ENCODE peak calls at places on chromosome 18, in seven cellular contexts. Z, U, I, P, J, E and H are unnamed samples.

GRCh38 chr18:79484661-79485621 is 89.2 kb downstream of the NFATC1 start:
- DNase-seq in Z (peak; percentile 99), U (no peak), I (no peak), P (no peak), J (peak; percentile 81), E (peak; percentile 24), H (no peak)

GRCh38 chr18:45416168-45416567 is 199.1 kb upstream of the SLC14A2 start:
- DNase-seq in Z (no peak), U (no peak), I (no peak), P (no peak), J (no peak), E (no peak), H (peak; percentile 3)

GRCh38 chr18:57210101-57210661 is 63.3 kb downstream of the BOD1L2 start:
- DNase-seq in Z (peak; percentile 92), U (peak; percentile 66), I (no peak), P (peak; percentile 83), J (peak; percentile 43), E (peak; percentile 37), H (peak; percentile 81)

GRCh38 chr18:70907673-70908072 is 618.8 kb downstream of the SOCS6 start:
- DNase-seq in Z (no peak), U (peak; percentile 3), I (no peak), P (peak; percentile 42), J (peak; percentile 37), E (no peak), H (no peak)

GRCh38 chr18:75276813-75277628 is 66.4 kb downstream of the TSHZ1 start:
- DNase-seq in Z (peak; percentile 77), U (no peak), I (no peak), P (no peak), J (no peak), E (no peak), H (peak; percentile 12)

GRCh38 chr18:37481491-37481890 is 84.1 kb downstream of the CELF4 start:
- DNase-seq in Z (no peak), U (no peak), I (no peak), P (no peak), J (no peak), E (no peak), H (no peak)

GRCh38 chr18:7467708-7468466 is 99.2 kb upstream of the PTPRM start:
- DNase-seq in Z (peak; percentile 8), U (no peak), I (no peak), P (no peak), J (peak; percentile 18), E (no peak), H (no peak)

GRCh38 chr18:49762191-49763077 is 50.9 kb downstream of the ACAA2 start:
- DNase-seq in Z (no peak), U (no peak), I (no peak), P (no peak), J (no peak), E (no peak), H (no peak)

GRCh38 chr18:8977701-8978100 is 124.8 kb upstream of the NDUFV2 start:
- DNase-seq in Z (no peak), U (no peak), I (no peak), P (no peak), J (no peak), E (no peak), H (no peak)

GRCh38 chr18:30639361-30639760 is 403.2 kb downstream of the DSC3 start:
- DNase-seq in Z (no peak), U (no peak), I (no peak), P (no peak), J (no peak), E (no peak), H (no peak)

GRCh38 chr18:24026457-24026856 is 11.9 kb downstream of the TTC39C start:
- DNase-seq in Z (no peak), U (no peak), I (no peak), P (no peak), J (no peak), E (no peak), H (no peak)

GRCh38 chr18:361941-362913 is 94.4 kb upstream of the THOC1 start:
- DNase-seq in Z (peak; percentile 98), U (no peak), I (no peak), P (peak; percentile 31), J (peak; percentile 43), E (no peak), H (peak; percentile 28)

GRCh38 chr18:46174317-46175039 is 70.3 kb downstream of the HAUS1 start:
- DNase-seq in Z (peak; percentile 78), U (no peak), I (peak; percentile 70), P (peak; percentile 43), J (peak; percentile 23), E (peak; percentile 26), H (peak; percentile 65)

GRCh38 chr18:63284173-63284765 is 35.3 kb downstream of the BCL2 start:
- DNase-seq in Z (no peak), U (no peak), I (no peak), P (no peak), J (no peak), E (no peak), H (no peak)

GRCh38 chr18:23879966-23880565 is 134.5 kb upstream of the TTC39C start:
- DNase-seq in Z (no peak), U (no peak), I (no peak), P (no peak), J (no peak), E (no peak), H (no peak)

GRCh38 chr18:59266019-59266369 is 7.3 kb downstream of the RAX start:
- DNase-seq in Z (no peak), U (no peak), I (no peak), P (no peak), J (no peak), E (no peak), H (peak; percentile 2)

GRCh38 chr18:68960355-68960754 is 162.5 kb downstream of the CCDC102B start:
- DNase-seq in Z (no peak), U (no peak), I (no peak), P (no peak), J (peak; percentile 22), E (no peak), H (no peak)

GRCh38 chr18:78596794-78597193 is 382.8 kb upstream of the SALL3 start:
- DNase-seq in Z (peak; percentile 1), U (no peak), I (no peak), P (peak; percentile 44), J (no peak), E (peak; percentile 20), H (peak; percentile 32)

GRCh38 chr18:58893388-58894099 is 28.9 kb downstream of the ZNF532 start:
- DNase-seq in Z (peak; percentile 41), U (no peak), I (no peak), P (no peak), J (no peak), E (no peak), H (no peak)

GRCh38 chr18:12842459-12843380 is 41.3 kb downstream of the PTPN2 start:
- DNase-seq in Z (no peak), U (no peak), I (no peak), P (no peak), J (no peak), E (no peak), H (peak; percentile 52)

GRCh38 chr18:12839526-12840196 is 44.4 kb downstream of the PTPN2 start:
- DNase-seq in Z (peak; percentile 42), U (no peak), I (peak; percentile 42), P (no peak), J (no peak), E (no peak), H (no peak)

GRCh38 chr18:12840382-12840781 is 43.7 kb downstream of the PTPN2 start:
- DNase-seq in Z (no peak), U (no peak), I (no peak), P (no peak), J (no peak), E (no peak), H (no peak)

GRCh38 chr18:12839057-12839525 is 44.9 kb downstream of the PTPN2 start:
- DNase-seq in Z (peak; percentile 16), U (no peak), I (peak; percentile 84), P (no peak), J (no peak), E (no peak), H (no peak)

GRCh38 chr18:12841070-12841469 is 43.0 kb downstream of the PTPN2 start:
- DNase-seq in Z (no peak), U (no peak), I (no peak), P (no peak), J (no peak), E (no peak), H (peak; percentile 30)
- H3K4me2 ChIP-seq in Z (no peak overlapping the region), U (no peak overlapping the region), I (no peak overlapping the region), P (no peak overlapping the region), J (no peak overlapping the region), E (no peak overlapping the region), H (no peak overlapping the region)

DNA sequence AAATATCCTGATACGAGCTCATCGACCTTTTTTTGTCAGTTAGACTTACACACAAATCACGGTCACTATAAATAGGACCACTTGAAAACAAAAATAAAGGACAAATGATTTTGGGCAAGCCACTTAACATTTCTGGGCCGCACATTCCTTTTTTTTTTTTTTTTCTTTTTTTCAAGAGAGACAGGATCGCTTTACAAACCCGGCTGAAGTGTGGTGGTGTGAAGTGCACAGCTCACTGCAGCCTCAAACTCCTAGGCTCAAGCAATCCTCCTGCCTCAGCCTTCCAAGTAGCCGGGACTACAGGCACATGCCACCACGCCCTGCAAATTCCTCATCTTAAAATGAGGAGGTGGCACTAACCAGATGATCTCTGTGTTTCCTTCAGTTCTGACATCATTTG is 28.2 kb upstream of the MRO start:
- DNase-seq in Z (peak; percentile 15), U (no peak), I (no peak), P (no peak), J (no peak), E (no peak), H (no peak)
- H3K4me1 ChIP-seq in Z (peaks cover 12% of the 10 kb centered on the region), U (peaks cover 31% of the 10 kb centered on the region), I (no peaks in the 10 kb centered on the region), P (no peaks in the 10 kb centered on the region), J (no peaks in the 10 kb centered on the region), E (no peaks in the 10 kb centered on the region), H (no peaks in the 10 kb centered on the region)

GRCh38 chr18:21049306-21049705 is 62.3 kb downstream of the ROCK1 start:
- DNase-seq in Z (no peak), U (no peak), I (no peak), P (no peak), J (peak; percentile 3), E (no peak), H (no peak)

GRCh38 chr18:21053127-21053526 is 58.5 kb downstream of the ROCK1 start:
- DNase-seq in Z (peak; percentile 93), U (peak; percentile 18), I (no peak), P (no peak), J (peak; percentile 82), E (no peak), H (no peak)

GRCh38 chr18:21054252-21054821 is 57.3 kb downstream of the ROCK1 start:
- DNase-seq in Z (no peak), U (no peak), I (no peak), P (no peak), J (no peak), E (no peak), H (no peak)

GRCh38 chr18:21051615-21052014 is 60.0 kb downstream of the ROCK1 start:
- DNase-seq in Z (no peak), U (no peak), I (no peak), P (no peak), J (no peak), E (no peak), H (no peak)

DNA sequence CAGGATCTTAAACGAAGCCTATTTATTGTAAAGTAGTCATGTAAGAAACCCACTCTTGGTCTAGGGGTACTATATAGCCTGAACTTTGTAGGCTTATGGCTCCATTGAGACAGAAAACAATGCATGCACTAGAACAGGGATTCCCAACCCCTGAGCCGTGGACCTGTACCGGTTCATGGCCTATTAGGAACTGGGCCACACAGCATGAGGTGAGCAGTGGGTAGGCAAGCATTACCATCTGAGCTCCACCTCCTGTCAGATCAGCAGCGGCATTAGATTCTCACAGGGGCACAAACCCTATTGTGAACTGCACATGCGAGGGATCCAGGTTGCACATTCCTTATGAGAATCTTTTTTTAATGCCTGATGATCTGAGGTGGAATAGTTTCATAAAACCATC is 59.2 kb downstream of the ROCK1 start:
- DNase-seq in Z (no peak), U (no peak), I (no peak), P (no peak), J (no peak), E (no peak), H (peak; percentile 3)
- H3K4me2 ChIP-seq in Z (peak overlapping the region; percentile 43), U (peak overlapping the region; percentile 63), I (no peak overlapping the region), P (no peak overlapping the region), J (no peak overlapping the region), E (no peak overlapping the region), H (no peak overlapping the region)

GRCh38 chr18:48340502-48340901 is 68.7 kb downstream of the ZBTB7C start:
- DNase-seq in Z (no peak), U (no peak), I (no peak), P (no peak), J (no peak), E (no peak), H (no peak)
- H3K4me1 ChIP-seq in Z (no peaks in the 10 kb centered on the region), U (no peaks in the 10 kb centered on the region), I (no peaks in the 10 kb centered on the region), P (peaks cover 6% of the 10 kb centered on the region), J (no peaks in the 10 kb centered on the region), E (no peaks in the 10 kb centered on the region), H (no peaks in the 10 kb centered on the region)